ENCODE peak calls at places on chromosomes 13 and 19, in nine cellular contexts. Q, A, M, E, J, K, T, H and D are unnamed samples.
A peak's percentile ranks its signal among the peaks of the same experiment; 100 is the strongest.

GRCh38 chr19:50776131-50776530 is 5.9 kb downstream of the GPR32 start:
- DNase-seq in Q (no peak), A (no peak), M (no peak), E (no peak), J (no peak), K (no peak), T (no peak), H (no peak), D (no peak)

GRCh38 chr19:36460046-36460445 is 29.3 kb downstream of the ZNF566 start:
- DNase-seq in Q (no peak), A (no peak), M (no peak), E (no peak), J (no peak), K (no peak), T (no peak), H (no peak), D (no peak)

GRCh38 chr13:85277753-85278152 is 521.5 kb downstream of the SLITRK6 start:
- DNase-seq in Q (no peak), A (no peak), M (no peak), E (no peak), J (no peak), K (no peak), T (no peak), H (peak; percentile 84), D (no peak)

GRCh38 chr13:29946093-29946492 is 95.7 kb upstream of the UBL3 start:
- DNase-seq in Q (no peak), A (no peak), M (no peak), E (no peak), J (no peak), K (no peak), T (no peak), H (no peak), D (no peak)

GRCh38 chr13:98014766-98015165 is 61.3 kb downstream of the IPO5 start:
- DNase-seq in Q (no peak), A (no peak), M (no peak), E (no peak), J (no peak), K (no peak), T (no peak), H (no peak), D (no peak)

GRCh38 chr13:31234729-31235128 is 35.0 kb downstream of the B3GLCT start:
- DNase-seq in Q (no peak), A (no peak), M (no peak), E (no peak), J (no peak), K (no peak), T (no peak), H (peak; percentile 50), D (peak; percentile 27)

GRCh38 chr19:1651061-1651547 is 1.3 kb downstream of the TCF3 start:
- DNase-seq in Q (peak; percentile 69), A (no peak), M (no peak), E (peak; percentile 90), J (no peak), K (peak; percentile 38), T (no peak), H (peak; percentile 58), D (peak; percentile 75)

GRCh38 chr13:91482427-91482826 is 84.0 kb downstream of the GPC5 start:
- DNase-seq in Q (no peak), A (no peak), M (no peak), E (no peak), J (no peak), K (no peak), T (no peak), H (peak; percentile 86), D (no peak)

GRCh38 chr19:46727757-46728156 is 10.8 kb upstream of the PRKD2 start:
- DNase-seq in Q (no peak), A (peak; percentile 61), M (no peak), E (no peak), J (no peak), K (no peak), T (no peak), H (no peak), D (no peak)

GRCh38 chr13:112198611-112199010 is 131.7 kb downstream of the SOX1 start:
- DNase-seq in Q (no peak), A (no peak), M (no peak), E (no peak), J (no peak), K (no peak), T (no peak), H (no peak), D (no peak)

GRCh38 chr19:6065685-6066365 is 44.5 kb downstream of the RFX2 start:
- DNase-seq in Q (peak; percentile 24), A (no peak), M (no peak), E (peak; percentile 29), J (peak; percentile 30), K (no peak), T (peak; percentile 65), H (peak; percentile 91), D (no peak)

GRCh38 chr13:110388141-110388943 is 81.3 kb downstream of the COL4A2 start:
- DNase-seq in Q (no peak), A (no peak), M (no peak), E (no peak), J (peak; percentile 43), K (no peak), T (no peak), H (peak; percentile 59), D (no peak)

GRCh38 chr19:53195265-53195879 is 2.2 kb upstream of the ZNF665 start:
- DNase-seq in Q (peak; percentile 82), A (peak; percentile 72), M (peak; percentile 42), E (peak; percentile 87), J (peak; percentile 57), K (peak; percentile 48), T (peak; percentile 87), H (peak; percentile 92), D (peak; percentile 87)

GRCh38 chr13:86741762-86742285 is 929.3 kb upstream of the SLITRK5 start:
- DNase-seq in Q (no peak), A (no peak), M (no peak), E (no peak), J (no peak), K (no peak), T (no peak), H (peak; percentile 28), D (no peak)

GRCh38 chr19:3365447-3366103 is 808 bp upstream of the NFIC start:
- DNase-seq in Q (no peak), A (peak; percentile 89), M (peak; percentile 40), E (no peak), J (peak; percentile 78), K (no peak), T (peak; percentile 82), H (peak; percentile 24), D (no peak)
- H3K27ac ChIP-seq in Q (no peak overlapping the region), A (peak overlapping the region; percentile 94), M (peak overlapping the region; percentile 91), E (peak overlapping the region; percentile 78), J (peak overlapping the region; percentile 97), K (no peak overlapping the region), T (peak overlapping the region; percentile 99), H (no peak overlapping the region), D (no peak overlapping the region)

GRCh38 chr13:45122941-45123340 is 2.6 kb downstream of the GTF2F2 start:
- DNase-seq in Q (no peak), A (no peak), M (no peak), E (no peak), J (no peak), K (no peak), T (no peak), H (no peak), D (no peak)

GRCh38 chr13:45119990-45120864 is at the start of gene GTF2F2:
- DNase-seq in Q (peak; percentile 89), A (peak; percentile 96), M (peak; percentile 77), E (peak; percentile 88), J (peak; percentile 89), K (peak; percentile 73), T (peak; percentile 92), H (peak; percentile 95), D (peak; percentile 88)

GRCh38 chr13:45121421-45121820 is 1.1 kb downstream of the GTF2F2 start:
- DNase-seq in Q (peak; percentile 43), A (no peak), M (peak; percentile 16), E (no peak), J (no peak), K (no peak), T (no peak), H (peak; percentile 53), D (peak; percentile 56)

GRCh38 chr13:45119469-45119989 is 781 bp upstream of the GTF2F2 start:
- DNase-seq in Q (peak; percentile 77), A (no peak), M (no peak), E (peak; percentile 72), J (no peak), K (peak; percentile 50), T (peak; percentile 10), H (no peak), D (peak; percentile 52)

GRCh38 chr13:45120967-45121366 is 657 bp downstream of the GTF2F2 start:
- DNase-seq in Q (peak; percentile 13), A (no peak), M (no peak), E (no peak), J (no peak), K (no peak), T (no peak), H (no peak), D (peak; percentile 8)
- H3K27ac ChIP-seq in Q (peak overlapping the region; percentile 92), A (no peak overlapping the region), M (peak overlapping the region; percentile 72), E (peak overlapping the region; percentile 72), J (peak overlapping the region; percentile 82), K (peak overlapping the region; percentile 93), T (peak overlapping the region; percentile 78), H (no peak overlapping the region), D (peak overlapping the region; percentile 39)

GRCh38 chr13:37443538-37443937 is 155.0 kb downstream of the POSTN start:
- DNase-seq in Q (no peak), A (no peak), M (no peak), E (no peak), J (no peak), K (no peak), T (no peak), H (no peak), D (no peak)

GRCh38 chr13:37446503-37446902 is 152.1 kb downstream of the POSTN start:
- DNase-seq in Q (no peak), A (no peak), M (no peak), E (no peak), J (no peak), K (no peak), T (peak; percentile 2), H (no peak), D (no peak)

GRCh38 chr13:37453246-37453645 is 145.3 kb downstream of the POSTN start:
- DNase-seq in Q (no peak), A (no peak), M (no peak), E (no peak), J (no peak), K (no peak), T (no peak), H (no peak), D (no peak)

GRCh38 chr13:37442996-37443395 is 155.6 kb downstream of the POSTN start:
- DNase-seq in Q (no peak), A (no peak), M (no peak), E (no peak), J (no peak), K (no peak), T (no peak), H (no peak), D (no peak)

DNA sequence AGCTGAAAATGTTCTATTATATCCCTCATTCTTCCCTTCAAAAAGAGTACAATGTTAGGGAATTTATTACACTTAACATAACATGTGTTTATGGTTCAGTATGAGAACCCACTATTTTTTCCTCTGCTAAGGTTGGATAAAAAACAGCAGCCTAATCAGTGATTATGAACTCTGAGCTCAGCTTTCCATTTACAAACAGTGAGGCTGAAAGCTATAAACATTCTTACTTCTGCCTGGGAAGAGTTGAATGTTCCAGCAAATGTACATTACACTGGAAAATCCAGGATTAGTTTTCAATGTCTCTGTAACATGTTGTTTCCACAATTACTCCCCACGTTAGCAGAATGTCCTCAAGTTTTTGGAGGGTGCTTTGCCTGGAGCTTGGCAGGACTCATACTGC is 150.5 kb downstream of the POSTN start:
- DNase-seq in Q (no peak), A (no peak), M (no peak), E (no peak), J (no peak), K (no peak), T (no peak), H (no peak), D (no peak)
- H3K27ac ChIP-seq in Q (no peak overlapping the region), A (no peak overlapping the region), M (no peak overlapping the region), E (no peak overlapping the region), J (no peak overlapping the region), K (no peak overlapping the region), T (no peak overlapping the region), H (no peak overlapping the region), D (no peak overlapping the region)

GRCh38 chr13:74443623-74444022 is 309.4 kb upstream of the KLF12 start:
- DNase-seq in Q (no peak), A (no peak), M (no peak), E (no peak), J (no peak), K (no peak), T (no peak), H (peak; percentile 33), D (no peak)
- H3K27ac ChIP-seq in Q (no peak overlapping the region), A (no peak overlapping the region), M (no peak overlapping the region), E (no peak overlapping the region), J (no peak overlapping the region), K (no peak overlapping the region), T (no peak overlapping the region), H (no peak overlapping the region), D (no peak overlapping the region)